ENCODE peak calls at places on chromosome 16, in nine cellular contexts. E is GM20000, M is endothelial cell of umbilical vein, K is cardiac muscle cell, D is progenitor cell of endocrine pancreas, F is OCI-LY7, H is mucosa of descending colon, I is IMR-90, L is Caco-2. Z is an unnamed sample.
A peak's percentile ranks its signal among the peaks of the same experiment; 100 is the strongest.

GRCh38 chr16:29748077-29748759 is 2.4 kb upstream of the C16orf54 start:
- DNase-seq in E (no peak), M (no peak), K (no peak), D (no peak), F (no peak), H (peak; percentile 60), I (no peak), L (no peak), Z (no peak)

GRCh38 chr16:78428193-78428592 is 328.7 kb downstream of the WWOX start:
- DNase-seq in E (no peak), M (no peak), K (no peak), D (no peak), F (no peak), H (no peak), I (no peak), L (no peak), Z (no peak)

GRCh38 chr16:84593825-84594724 is 23.8 kb downstream of the COTL1 start:
- DNase-seq in E (peak; percentile 85), M (no peak), K (no peak), D (no peak), F (peak; percentile 97), H (peak; percentile 95), I (no peak), L (no peak), Z (no peak)

GRCh38 chr16:3681206-3681605 is 26.7 kb downstream of the DNASE1 start:
- DNase-seq in E (no peak), M (no peak), K (no peak), D (no peak), F (no peak), H (no peak), I (no peak), L (no peak), Z (no peak)

GRCh38 chr16:85461814-85462404 is 151.2 kb upstream of the GSE1 start:
- DNase-seq in E (no peak), M (no peak), K (peak; percentile 95), D (no peak), F (no peak), H (no peak), I (peak; percentile 50), L (no peak), Z (no peak)

GRCh38 chr16:85798283-85798776 is 1.0 kb downstream of the EMC8 start:
- DNase-seq in E (no peak), M (no peak), K (no peak), D (no peak), F (no peak), H (no peak), I (peak; percentile 6), L (peak; percentile 72), Z (no peak)

GRCh38 chr16:60074378-60074777 is 1340.3 kb upstream of the GOT2 start:
- DNase-seq in E (no peak), M (no peak), K (no peak), D (no peak), F (no peak), H (no peak), I (no peak), L (no peak), Z (no peak)

GRCh38 chr16:12744860-12745259 is 58.8 kb downstream of the CPPED1 start:
- DNase-seq in E (no peak), M (no peak), K (no peak), D (no peak), F (no peak), H (no peak), I (no peak), L (no peak), Z (no peak)

GRCh38 chr16:85996843-85997242 is 97.9 kb downstream of the IRF8 start:
- DNase-seq in E (no peak), M (no peak), K (no peak), D (no peak), F (no peak), H (no peak), I (no peak), L (no peak), Z (no peak)

GRCh38 chr16:1146409-1146808 is 6.5 kb upstream of the CACNA1H start:
- DNase-seq in E (no peak), M (no peak), K (no peak), D (no peak), F (peak; percentile 10), H (no peak), I (no peak), L (no peak), Z (no peak)

DNA sequence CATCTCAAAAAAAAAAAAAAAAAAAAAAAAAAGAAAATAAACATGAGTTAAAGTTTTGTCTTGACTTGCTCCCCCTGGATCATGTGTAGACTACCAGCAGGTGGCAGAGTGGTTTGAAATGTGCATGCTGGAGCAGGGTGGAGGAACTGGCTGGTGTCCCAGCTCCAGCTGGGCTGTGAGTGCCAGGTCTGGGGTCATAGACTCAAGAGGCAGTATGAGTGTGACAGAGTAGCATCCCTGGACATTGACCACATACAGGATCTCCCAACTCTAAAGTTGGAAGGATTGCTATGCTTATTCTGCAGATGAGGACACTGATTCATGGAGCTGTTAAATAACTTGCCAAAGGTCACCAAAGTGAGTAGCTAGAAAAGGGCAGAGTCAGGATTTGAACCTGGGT is 198.0 kb upstream of the MPHOSPH6 start:
- DNase-seq in E (no peak), M (peak; percentile 36), K (peak; percentile 44), D (no peak), F (peak; percentile 8), H (no peak), I (peak; percentile 32), L (peak; percentile 62), Z (no peak)
- TF ChIP-seq CTCF in E (peak; percentile 16), M (peak; percentile 34), K (peak; percentile 13), D (peak; percentile 45), F (peak; percentile 52), H (no peak), I (peak; percentile 25), L (peak; percentile 46), Z (peak; percentile 28)

DNA sequence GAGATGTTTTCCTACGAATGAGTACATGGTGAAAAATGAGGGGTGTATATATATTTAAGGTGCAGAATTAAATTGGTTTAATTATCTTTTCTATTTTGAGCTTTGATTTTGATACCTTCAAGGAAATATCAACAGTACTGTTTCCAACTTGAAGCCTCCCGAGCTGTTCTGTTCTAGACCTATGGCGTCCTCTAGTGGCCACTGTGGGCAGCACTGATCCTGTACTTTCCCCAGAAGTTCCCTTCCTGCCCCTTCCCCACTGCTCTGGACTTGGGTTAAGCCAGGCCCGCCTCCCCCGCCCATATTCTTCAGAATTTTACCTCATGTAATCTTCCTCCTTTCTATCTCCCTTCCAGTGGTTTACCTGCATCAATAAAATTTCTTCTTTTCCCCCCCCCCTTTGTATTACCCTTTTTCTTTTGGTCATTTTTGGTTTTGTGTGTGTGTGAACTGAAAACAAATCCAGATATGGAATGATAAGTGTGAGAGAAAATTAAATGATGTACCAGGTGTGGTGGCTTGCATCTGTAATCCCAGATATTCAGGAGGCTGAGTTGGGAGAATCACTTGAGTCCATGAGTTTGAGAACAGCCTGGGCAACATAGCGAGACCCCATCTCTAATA is 1643.5 kb downstream of the TP53TG3F start:
- DNase-seq in E (no peak), M (no peak), K (no peak), D (no peak), F (peak; percentile 3), H (no peak), I (no peak), L (no peak), Z (no peak)
- TF ChIP-seq CTCF in E (no peak), M (no peak), K (no peak), D (no peak), F (peak; percentile 65), H (no peak), I (no peak), L (no peak), Z (no peak)

DNA sequence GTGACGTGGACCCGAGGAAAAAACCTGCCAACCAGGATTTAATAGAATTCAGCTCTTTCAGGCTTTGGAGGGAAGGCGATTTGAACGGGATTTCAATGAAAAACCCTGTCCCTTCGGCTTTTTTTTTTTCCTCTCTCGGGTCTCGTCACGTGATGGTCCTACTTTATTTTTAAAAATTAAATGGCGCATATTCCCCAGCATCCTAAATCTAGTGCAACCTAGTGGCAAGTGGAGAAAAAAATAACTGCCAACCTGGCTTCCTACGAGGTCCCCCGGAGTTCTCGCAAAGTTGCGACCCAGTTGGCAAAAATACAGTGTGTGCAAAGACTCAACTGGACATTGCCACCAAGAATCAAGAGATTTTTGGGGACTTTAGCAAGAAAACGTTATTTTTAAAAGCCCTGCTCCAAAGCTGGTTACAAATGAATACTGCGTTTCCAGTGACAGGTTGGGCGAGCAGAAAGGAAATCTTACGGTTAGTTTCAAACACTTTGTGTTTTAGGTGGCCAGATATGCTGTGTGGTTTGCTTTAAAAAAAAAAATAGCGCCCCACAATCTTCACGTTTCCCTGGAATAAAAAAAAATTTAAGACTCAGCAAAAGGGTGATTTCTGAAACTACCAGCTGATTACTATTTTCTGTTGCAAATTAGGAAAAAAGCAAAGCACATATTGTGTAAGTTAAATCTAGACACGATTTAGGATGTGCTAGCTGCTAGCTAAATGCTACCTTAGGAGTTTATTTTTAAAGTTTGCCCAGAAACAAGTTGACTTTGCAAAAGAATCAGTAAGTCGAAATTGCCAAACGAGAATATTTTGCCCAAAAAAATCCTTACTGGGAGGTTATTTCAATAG is 725 bp upstream of the MARF1 start:
- DNase-seq in E (no peak), M (peak; percentile 73), K (peak; percentile 69), D (no peak), F (peak; percentile 78), H (no peak), I (peak; percentile 59), L (no peak), Z (no peak)
- TF ChIP-seq CTCF in E (no peak), M (peak; percentile 42), K (peak; percentile 56), D (peak; percentile 47), F (peak; percentile 74), H (peak; percentile 24), I (peak; percentile 50), L (peak; percentile 12), Z (peak; percentile 64)

GRCh38 chr16:48511716-48512115 is 98.3 kb downstream of the N4BP1 start:
- DNase-seq in E (no peak), M (no peak), K (no peak), D (no peak), F (no peak), H (no peak), I (no peak), L (no peak), Z (no peak)

GRCh38 chr16:48505705-48506104 is 104.3 kb downstream of the N4BP1 start:
- DNase-seq in E (no peak), M (no peak), K (no peak), D (no peak), F (no peak), H (no peak), I (no peak), L (no peak), Z (no peak)

GRCh38 chr16:48507346-48507745 is 102.6 kb downstream of the N4BP1 start:
- DNase-seq in E (no peak), M (no peak), K (no peak), D (no peak), F (no peak), H (no peak), I (no peak), L (no peak), Z (no peak)

GRCh38 chr16:48507886-48508285 is 102.1 kb downstream of the N4BP1 start:
- DNase-seq in E (no peak), M (no peak), K (no peak), D (no peak), F (no peak), H (no peak), I (no peak), L (no peak), Z (no peak)

GRCh38 chr16:48511071-48511540 is 98.9 kb downstream of the N4BP1 start:
- DNase-seq in E (no peak), M (no peak), K (no peak), D (no peak), F (no peak), H (no peak), I (peak; percentile 68), L (no peak), Z (no peak)
- TF ChIP-seq CTCF in E (no peak), M (no peak), K (no peak), D (no peak), F (no peak), H (no peak), I (no peak), L (no peak), Z (no peak)

GRCh38 chr16:82252582-82252981 is 82.6 kb upstream of the MPHOSPH6 start:
- DNase-seq in E (no peak), M (no peak), K (no peak), D (no peak), F (no peak), H (no peak), I (no peak), L (no peak), Z (no peak)
- TF ChIP-seq CTCF in E (no peak), M (no peak), K (no peak), D (no peak), F (no peak), H (no peak), I (no peak), L (no peak), Z (no peak)